ENCODE peak calls at places on chromosome 20, in nine cellular contexts. M, V, P, S, H, G, K, N and E are unnamed samples.

GRCh38 chr20:44279228-44279627 is 31.8 kb downstream of the FITM2 start:
- DNase-seq in V (no peak), G (no peak), M (peak; percentile 47), K (no peak), P (no peak), H (no peak), N (no peak), S (peak; percentile 68), E (no peak)

GRCh38 chr20:52975024-52975732 is 3.0 kb downstream of the TSHZ2 start:
- DNase-seq in G (no peak), M (no peak), P (no peak), S (peak; percentile 27), H (no peak), N (no peak), K (no peak), V (no peak), E (no peak)

GRCh38 chr20:49384437-49385434 is 97.7 kb downstream of the KCNB1 start:
- DNase-seq in K (peak; percentile 99), N (peak; percentile 53), P (peak; percentile 98), G (peak; percentile 84), M (peak; percentile 42), V (peak; percentile 45), H (peak; percentile 82), S (peak; percentile 75), E (peak; percentile 77)

GRCh38 chr20:35306931-35307517 is 14.8 kb upstream of the FAM83C start:
- DNase-seq in S (peak; percentile 76), V (peak; percentile 18), P (peak; percentile 80), N (peak; percentile 60), M (peak; percentile 87), K (peak; percentile 83), H (peak; percentile 58), G (peak; percentile 85), E (peak; percentile 43)

GRCh38 chr20:33415948-33416347 is 14.6 kb upstream of the CDK5RAP1 start:
- DNase-seq in H (no peak), G (no peak), V (peak; percentile 35), M (peak; percentile 70), S (peak; percentile 67), K (peak; percentile 67), P (peak; percentile 64), N (no peak), E (no peak)

GRCh38 chr20:32456869-32457421 is 98.8 kb downstream of the ASXL1 start:
- DNase-seq in S (peak; percentile 71), K (peak; percentile 91), H (no peak), P (peak; percentile 93), N (no peak), M (no peak), V (peak; percentile 28), G (peak; percentile 90), E (no peak)

GRCh38 chr20:52321396-52321795 is 129.8 kb upstream of the ZFP64 start:
- DNase-seq in H (no peak), P (no peak), N (no peak), K (no peak), M (no peak), V (no peak), G (no peak), S (no peak), E (no peak)

GRCh38 chr20:10848810-10849370 is 175.1 kb upstream of the JAG1 start:
- DNase-seq in S (peak; percentile 94), K (no peak), V (no peak), M (peak; percentile 92), N (peak; percentile 21), P (no peak), G (peak; percentile 75), H (no peak), E (no peak)

GRCh38 chr20:57332105-57333089 is 2.8 kb downstream of the SPO11 start:
- DNase-seq in S (no peak), N (no peak), H (no peak), K (no peak), P (no peak), M (no peak), V (peak; percentile 27), G (peak; percentile 43), E (no peak)

GRCh38 chr20:4233520-4233919 is 218.2 kb upstream of the RNF24 start:
- DNase-seq in N (no peak), P (no peak), G (no peak), M (no peak), V (no peak), H (no peak), S (no peak), K (no peak), E (peak; percentile 21)

GRCh38 chr20:25308671-25309394 is 60.9 kb downstream of the PYGB start:
- DNase-seq in N (peak; percentile 28), G (no peak), V (no peak), P (no peak), K (no peak), H (no peak), M (peak; percentile 82), S (peak; percentile 84), E (no peak)

GRCh38 chr20:45347936-45348809 is at the start of gene SDC4:
- DNase-seq in N (no peak), G (peak; percentile 87), K (peak; percentile 77), S (peak; percentile 88), M (peak; percentile 62), P (peak; percentile 63), V (peak; percentile 49), H (peak; percentile 86), E (no peak)

GRCh38 chr20:61429458-61430227 is 177.6 kb downstream of the CDH4 start:
- DNase-seq in S (no peak), M (no peak), K (no peak), H (no peak), V (no peak), G (no peak), P (no peak), N (no peak), E (no peak)

GRCh38 chr20:23147964-23148720 is 62.0 kb upstream of the CD93 start:
- DNase-seq in P (no peak), K (no peak), N (peak; percentile 80), M (peak; percentile 89), H (peak; percentile 64), V (no peak), G (peak; percentile 63), S (peak; percentile 93), E (no peak)

GRCh38 chr20:10474606-10475184 is 39.6 kb downstream of the SLX4IP start:
- DNase-seq in H (no peak), P (no peak), M (no peak), K (no peak), G (no peak), V (no peak), N (no peak), S (peak; percentile 9), E (no peak)

GRCh38 chr20:12573428-12573827 is 435.3 kb upstream of the SPTLC3 start:
- DNase-seq in H (no peak), M (no peak), V (no peak), K (no peak), G (no peak), P (no peak), N (no peak), S (no peak), E (no peak)

GRCh38 chr20:24653306-24653705 is 183.9 kb downstream of the SYNDIG1 start:
- DNase-seq in G (peak; percentile 68), P (no peak), V (no peak), M (no peak), S (peak; percentile 80), N (no peak), H (no peak), K (no peak), E (no peak)

GRCh38 chr20:45110301-45110700 is 4.7 kb downstream of the WFDC5 start:
- DNase-seq in N (no peak), P (peak; percentile 42), G (no peak), M (no peak), V (no peak), K (no peak), H (no peak), S (no peak), E (no peak)

GRCh38 chr20:36875702-36876472 is at the start of gene TLDC2:
- DNase-seq in P (no peak), G (peak; percentile 78), V (peak; percentile 31), N (no peak), K (no peak), H (no peak), M (no peak), S (no peak), E (no peak)

GRCh38 chr20:33653900-33654596 is 8.1 kb upstream of the C20orf144 start:
- DNase-seq in N (no peak), G (peak; percentile 96), H (no peak), S (no peak), M (no peak), P (no peak), K (no peak), V (no peak), E (no peak)

DNA sequence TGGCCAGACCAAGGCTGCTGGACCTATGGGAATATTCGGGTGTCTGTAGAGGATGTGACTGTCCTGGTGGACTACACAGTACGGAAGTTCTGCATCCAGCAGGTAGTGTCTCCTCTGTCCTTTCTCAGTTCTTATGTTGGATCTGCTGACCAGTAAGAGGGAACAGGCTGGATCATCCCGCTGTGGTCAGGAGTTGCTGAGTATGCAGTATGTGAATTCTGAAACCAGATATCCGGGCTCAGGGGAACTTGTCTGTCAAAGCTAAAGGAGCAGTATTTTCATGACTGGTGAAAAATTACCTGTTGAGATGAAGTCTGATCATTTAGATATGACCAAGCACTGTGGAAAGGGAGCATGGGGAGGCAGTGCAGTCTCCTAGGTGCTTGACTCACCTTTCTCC is 22.1 kb upstream of the GNRH2 start:
- DNase-seq in V (no peak), G (no peak), M (no peak), N (no peak), S (no peak), H (no peak), P (no peak), K (no peak), E (no peak)
- H3K4me2 ChIP-seq in V (no peak overlapping the region), G (no peak overlapping the region), M (no peak overlapping the region), N (no peak overlapping the region), S (no peak overlapping the region), H (no peak overlapping the region), P (no peak overlapping the region), K (no peak overlapping the region), E (no peak overlapping the region)

GRCh38 chr20:62551408-62552323 is 75.9 kb upstream of the GATA5 start:
- DNase-seq in N (no peak), K (peak; percentile 38), P (no peak), G (no peak), H (no peak), S (no peak), M (no peak), V (no peak), E (no peak)
- TF ChIP-seq EZH2 in N (no peak), K (peak; percentile 48), P (no peak), G (no peak), H (peak; percentile 73), S (peak; percentile 34), M (peak; percentile 63), V (peak; percentile 93), E (no peak)

GRCh38 chr20:47368301-47368700 is 11.8 kb upstream of the ZMYND8 start:
- DNase-seq in N (no peak), H (no peak), V (no peak), G (no peak), P (no peak), M (no peak), K (peak; percentile 65), S (no peak), E (no peak)
- H3K4me3 ChIP-seq in N (no peak overlapping the region), H (no peak overlapping the region), V (no peak overlapping the region), G (no peak overlapping the region), P (peak overlapping the region; percentile 84), M (no peak overlapping the region), K (peak overlapping the region; percentile 40), S (no peak overlapping the region), E (no peak overlapping the region)

DNA sequence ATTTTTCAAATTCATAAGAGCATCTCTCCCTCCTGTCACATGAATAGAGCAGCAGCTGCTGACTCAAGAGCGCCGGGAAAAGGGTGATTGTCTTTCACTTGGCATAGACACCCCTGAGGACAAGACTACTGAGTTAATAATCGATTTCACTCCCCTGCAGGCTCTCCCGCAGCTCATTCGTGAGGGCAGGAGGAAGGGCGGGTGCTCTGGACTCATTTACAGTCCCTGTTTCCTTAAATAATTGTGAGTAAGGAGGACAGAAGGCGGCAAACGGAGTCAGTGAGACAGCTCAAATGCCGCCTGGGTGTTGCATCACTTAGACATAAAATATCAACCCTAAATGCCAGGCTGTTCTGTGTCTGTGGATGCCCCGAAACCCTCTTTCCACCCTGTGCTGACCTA is 21.5 kb downstream of the CFAP61 start:
- DNase-seq in S (no peak), K (no peak), G (no peak), H (no peak), M (no peak), V (no peak), P (no peak), N (no peak), E (no peak)
- H3K4me2 ChIP-seq in S (no peak overlapping the region), K (no peak overlapping the region), G (no peak overlapping the region), H (no peak overlapping the region), M (peak overlapping the region; percentile 11), V (no peak overlapping the region), P (no peak overlapping the region), N (no peak overlapping the region), E (no peak overlapping the region)